ENCODE peak calls at places on chromosomes 1 and 21, in nine cellular contexts. W is epithelial cell of esophagus, Q is A549, C is uterus, E is heart left ventricle, G is mucosa of descending colon, U is LNCaP clone FGC, Z is MCF 10A, N is cardiac fibroblast. Y is an unnamed sample.

GRCh38 chr1:198639581-198640235 is 868 bp downstream of the PTPRC start:
- DNase-seq in W (no peak), Q (no peak), C (no peak), E (no peak), G (no peak), U (no peak), Z (no peak), N (no peak), Y (no peak)

GRCh38 chr1:183761871-183762270 is 43.0 kb upstream of the RGL1 start:
- DNase-seq in W (no peak), Q (no peak), C (no peak), E (no peak), G (no peak), U (no peak), Z (no peak), N (peak; percentile 58), Y (no peak)

GRCh38 chr1:86470859-86471258 is 2.1 kb downstream of the CLCA1 start:
- DNase-seq in W (no peak), Q (no peak), C (no peak), E (no peak), G (no peak), U (no peak), Z (no peak), N (no peak), Y (no peak)

GRCh38 chr21:41879190-41879998 is at the start of gene PRDM15:
- DNase-seq in W (peak; percentile 89), Q (peak; percentile 81), C (peak; percentile 80), E (peak; percentile 89), G (peak; percentile 84), U (peak; percentile 41), Z (peak; percentile 69), N (peak; percentile 92), Y (peak; percentile 86)

GRCh38 chr1:117568999-117569398 is 36.8 kb upstream of the TENT5C start:
- DNase-seq in W (no peak), Q (no peak), C (no peak), E (no peak), G (no peak), U (no peak), Z (no peak), N (no peak), Y (no peak)

GRCh38 chr1:47684518-47684917 is 246.7 kb downstream of the FOXD2 start:
- DNase-seq in W (no peak), Q (no peak), C (no peak), E (no peak), G (no peak), U (no peak), Z (no peak), N (no peak), Y (no peak)

GRCh38 chr1:206909167-206909882 is 12.1 kb downstream of the IL24 start:
- DNase-seq in W (peak; percentile 85), Q (peak; percentile 35), C (peak; percentile 39), E (peak; percentile 27), G (peak; percentile 79), U (peak; percentile 92), Z (peak; percentile 98), N (peak; percentile 55), Y (peak; percentile 41)

GRCh38 chr1:199264283-199264682 is 625.4 kb downstream of the PTPRC start:
- DNase-seq in W (peak; percentile 44), Q (no peak), C (no peak), E (no peak), G (no peak), U (no peak), Z (no peak), N (no peak), Y (peak; percentile 17)

GRCh38 chr1:1124786-1125642 is 9.1 kb upstream of the C1orf159 start:
- DNase-seq in W (no peak), Q (no peak), C (no peak), E (no peak), G (peak; percentile 93), U (no peak), Z (no peak), N (no peak), Y (no peak)

GRCh38 chr1:169890761-169891538 is 2.7 kb downstream of the SCYL3 start:
- DNase-seq in W (peak; percentile 85), Q (peak; percentile 26), C (no peak), E (no peak), G (peak; percentile 72), U (peak; percentile 89), Z (no peak), N (no peak), Y (peak; percentile 71)

GRCh38 chr1:221636096-221636495 is 105.8 kb downstream of the DUSP10 start:
- DNase-seq in W (no peak), Q (no peak), C (no peak), E (no peak), G (no peak), U (no peak), Z (no peak), N (no peak), Y (no peak)

GRCh38 chr1:160834945-160835565 is 27.6 kb downstream of the CD244 start:
- DNase-seq in W (peak; percentile 60), Q (peak; percentile 68), C (no peak), E (no peak), G (peak; percentile 69), U (no peak), Z (peak; percentile 63), N (peak; percentile 54), Y (peak; percentile 56)

GRCh38 chr1:201711811-201712210 is 117.1 kb upstream of the IPO9 start:
- DNase-seq in W (no peak), Q (no peak), C (no peak), E (no peak), G (no peak), U (no peak), Z (peak; percentile 55), N (peak; percentile 31), Y (no peak)

GRCh38 chr21:41667136-41667535 is 99.7 kb downstream of the RIPK4 start:
- DNase-seq in W (no peak), Q (no peak), C (no peak), E (no peak), G (no peak), U (no peak), Z (no peak), N (no peak), Y (no peak)

GRCh38 chr1:83113686-83114085 is 885.2 kb downstream of the TTLL7 start:
- DNase-seq in W (peak; percentile 15), Q (no peak), C (no peak), E (no peak), G (no peak), U (no peak), Z (no peak), N (no peak), Y (no peak)

GRCh38 chr1:172647110-172647564 is 11.8 kb upstream of the FASLG start:
- DNase-seq in W (no peak), Q (no peak), C (no peak), E (no peak), G (no peak), U (no peak), Z (no peak), N (no peak), Y (peak; percentile 85)

GRCh38 chr1:192732787-192733186 is 76.1 kb upstream of the RGS2 start:
- DNase-seq in W (peak; percentile 15), Q (peak; percentile 57), C (no peak), E (no peak), G (no peak), U (no peak), Z (peak; percentile 19), N (no peak), Y (peak; percentile 27)
- TF ChIP-seq CTCF in W (peak; percentile 30), Q (no peak), C (no peak), E (no peak), G (no peak), U (no peak), Z (peak; percentile 8), N (peak; percentile 11), Y (peak; percentile 18)

GRCh38 chr1:30405631-30406212 is 317.7 kb downstream of the MATN1 start:
- DNase-seq in W (no peak), Q (no peak), C (no peak), E (no peak), G (no peak), U (no peak), Z (no peak), N (no peak), Y (no peak)
- TF ChIP-seq CTCF in W (no peak), Q (no peak), C (no peak), E (no peak), G (no peak), U (no peak), Z (no peak), N (no peak), Y (no peak)

GRCh38 chr1:16440480-16441311 is at the start of gene NECAP2:
- DNase-seq in W (peak; percentile 93), Q (peak; percentile 91), C (peak; percentile 94), E (peak; percentile 93), G (peak; percentile 97), U (peak; percentile 32), Z (peak; percentile 88), N (peak; percentile 95), Y (peak; percentile 96)
- TF ChIP-seq CTCF in W (peak; percentile 80), Q (peak; percentile 70), C (peak; percentile 89), E (peak; percentile 98), G (peak; percentile 94), U (peak; percentile 74), Z (peak; percentile 89), N (peak; percentile 83), Y (peak; percentile 93)

DNA sequence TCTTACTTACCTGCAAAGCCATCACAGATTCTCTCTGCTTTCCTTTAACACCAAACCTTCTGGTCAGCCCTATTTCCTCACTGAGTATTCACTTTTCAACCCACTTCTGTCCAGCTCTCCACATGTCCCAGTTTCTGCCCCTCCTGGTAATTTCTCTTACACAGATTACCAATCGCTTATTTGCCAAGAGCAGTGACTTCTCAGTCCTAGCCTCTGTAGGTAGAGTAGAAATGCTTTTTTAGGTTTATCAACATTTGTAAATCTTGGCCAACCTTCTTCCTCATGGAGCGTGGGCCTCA is 33.6 kb upstream of the LRRC8C start:
- DNase-seq in W (no peak), Q (no peak), C (no peak), E (no peak), G (no peak), U (no peak), Z (no peak), N (no peak), Y (no peak)
- TF ChIP-seq CTCF in W (no peak), Q (no peak), C (no peak), E (peak; percentile 14), G (no peak), U (no peak), Z (no peak), N (no peak), Y (no peak)

GRCh38 chr1:189983156-189983555 is 494.5 kb downstream of the BRINP3 start:
- DNase-seq in W (peak; percentile 9), Q (no peak), C (no peak), E (no peak), G (no peak), U (no peak), Z (no peak), N (no peak), Y (no peak)

DNA sequence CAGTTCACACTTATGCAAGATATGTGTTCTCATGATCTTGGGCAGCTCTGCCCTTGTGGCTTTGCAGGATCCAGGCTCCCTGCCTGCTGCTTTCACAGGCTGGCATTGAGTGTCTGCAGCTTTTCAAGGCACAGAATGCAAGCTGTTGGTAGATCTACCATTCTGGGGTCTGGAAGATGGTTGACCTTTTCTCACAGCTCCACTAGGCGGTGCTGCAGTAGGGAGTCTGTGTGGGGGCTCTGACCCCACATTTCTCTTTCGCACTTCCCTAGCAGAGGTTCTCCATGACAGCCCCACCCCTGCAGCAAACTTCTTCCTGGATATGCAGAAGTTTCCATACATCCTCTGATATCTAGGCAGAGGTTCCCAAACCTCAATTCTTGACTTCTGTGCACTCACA is 500.5 kb downstream of the BRINP3 start:
- DNase-seq in W (no peak), Q (no peak), C (no peak), E (no peak), G (no peak), U (no peak), Z (no peak), N (no peak), Y (no peak)
- TF ChIP-seq CTCF in W (no peak), Q (no peak), C (no peak), E (no peak), G (no peak), U (no peak), Z (no peak), N (no peak), Y (no peak)